ENCODE peak calls at places on chromosomes 16 and 17, in eight cellular contexts. E, Z, F, N, A, M, O and C are unnamed samples.
A peak's percentile ranks its signal among the peaks of the same experiment; 100 is the strongest.

GRCh38 chr17:60231234-60231633 is 81.5 kb downstream of the CA4 start:
- DNase-seq in E (no peak), Z (no peak), F (no peak), N (no peak), A (peak; percentile 44), M (no peak), O (peak; percentile 39), C (no peak)

GRCh38 chr17:6936370-6937028 is 59.4 kb upstream of the ALOX12 start:
- DNase-seq in E (no peak), Z (peak; percentile 50), F (peak; percentile 37), N (peak; percentile 5), A (no peak), M (no peak), O (peak; percentile 6), C (no peak)

GRCh38 chr17:61338874-61339478 is 60.7 kb upstream of the TBX2 start:
- DNase-seq in E (no peak), Z (no peak), F (no peak), N (no peak), A (no peak), M (no peak), O (no peak), C (no peak)

GRCh38 chr16:16086653-16087446 is 136.4 kb downstream of the ABCC6 start:
- DNase-seq in E (no peak), Z (no peak), F (no peak), N (no peak), A (no peak), M (peak; percentile 46), O (no peak), C (no peak)

GRCh38 chr17:57290955-57291354 is 34.6 kb downstream of the MSI2 start:
- DNase-seq in E (no peak), Z (no peak), F (no peak), N (no peak), A (no peak), M (no peak), O (no peak), C (no peak)

GRCh38 chr16:78748471-78748929 is 649.0 kb downstream of the WWOX start:
- DNase-seq in E (no peak), Z (no peak), F (no peak), N (no peak), A (no peak), M (peak; percentile 69), O (no peak), C (no peak)

GRCh38 chr17:63702223-63702577 is 2.3 kb upstream of the LIMD2 start:
- DNase-seq in E (no peak), Z (peak; percentile 56), F (no peak), N (no peak), A (no peak), M (no peak), O (no peak), C (no peak)

GRCh38 chr17:41523787-41524186 is 4.3 kb downstream of the KRT19 start:
- DNase-seq in E (no peak), Z (peak; percentile 38), F (peak; percentile 14), N (no peak), A (no peak), M (no peak), O (no peak), C (no peak)

GRCh38 chr17:78665952-78666920 is 89.0 kb upstream of the DNAH17 start:
- DNase-seq in E (no peak), Z (no peak), F (peak; percentile 57), N (no peak), A (no peak), M (no peak), O (no peak), C (no peak)

GRCh38 chr16:55471448-55472097 is 7.4 kb upstream of the MMP2 start:
- DNase-seq in E (no peak), Z (no peak), F (no peak), N (no peak), A (peak; percentile 55), M (no peak), O (peak; percentile 92), C (no peak)

GRCh38 chr16:35319536-35320192 is 1860.3 kb downstream of the TP53TG3F start:
- DNase-seq in E (no peak), Z (no peak), F (no peak), N (no peak), A (no peak), M (no peak), O (no peak), C (no peak)

DNA sequence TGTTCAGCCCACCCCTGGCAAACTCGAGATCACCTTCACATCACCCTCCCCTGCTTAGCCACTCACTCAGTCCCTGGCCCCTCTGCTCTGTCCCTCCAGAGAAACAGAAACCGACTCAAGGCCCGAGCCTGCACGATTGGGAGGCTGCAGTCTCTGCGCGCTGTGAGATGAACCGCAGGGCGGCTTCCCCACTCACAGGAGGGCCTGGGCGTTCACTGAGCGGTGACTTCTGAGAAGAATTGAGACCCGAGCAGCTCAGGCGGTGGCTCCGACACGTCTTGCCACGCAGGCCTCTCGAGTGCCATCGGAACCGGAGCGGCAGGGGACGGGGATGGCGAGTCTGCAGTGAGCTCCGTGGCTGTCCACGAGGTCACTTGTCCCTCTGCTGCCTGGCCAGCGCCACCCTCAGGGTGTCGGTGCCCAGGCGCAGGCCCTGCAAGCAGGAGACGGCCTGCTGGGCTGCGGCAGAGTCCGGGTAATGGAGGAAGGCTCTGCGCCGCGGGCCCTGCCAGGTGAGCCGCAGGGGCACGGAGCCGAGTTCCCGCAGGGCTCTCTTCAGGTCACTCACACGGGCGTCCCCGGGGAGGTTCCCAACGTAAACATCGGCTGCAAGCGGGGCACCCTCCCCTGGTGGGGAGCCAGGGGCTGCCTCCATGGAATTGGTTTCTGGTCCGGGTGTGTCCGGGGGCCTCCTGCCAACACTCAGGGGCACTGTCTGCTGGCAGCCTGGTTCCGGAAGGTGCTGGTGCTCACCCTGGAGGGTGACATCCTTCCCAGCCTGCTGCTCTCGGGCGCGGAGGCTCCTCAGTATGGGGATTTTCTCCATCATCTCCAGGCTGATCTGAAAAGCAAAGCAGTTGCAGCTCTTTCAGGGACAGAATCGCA is 21.6 kb downstream of the FOXF1 start:
- DNase-seq in E (no peak), Z (no peak), F (no peak), N (no peak), A (no peak), M (no peak), O (no peak), C (no peak)
- TF ChIP-seq POLR2A in E (no peak), Z (no peak), F (no peak), N (no peak), A (no peak), M (no peak), O (no peak), C (no peak)

DNA sequence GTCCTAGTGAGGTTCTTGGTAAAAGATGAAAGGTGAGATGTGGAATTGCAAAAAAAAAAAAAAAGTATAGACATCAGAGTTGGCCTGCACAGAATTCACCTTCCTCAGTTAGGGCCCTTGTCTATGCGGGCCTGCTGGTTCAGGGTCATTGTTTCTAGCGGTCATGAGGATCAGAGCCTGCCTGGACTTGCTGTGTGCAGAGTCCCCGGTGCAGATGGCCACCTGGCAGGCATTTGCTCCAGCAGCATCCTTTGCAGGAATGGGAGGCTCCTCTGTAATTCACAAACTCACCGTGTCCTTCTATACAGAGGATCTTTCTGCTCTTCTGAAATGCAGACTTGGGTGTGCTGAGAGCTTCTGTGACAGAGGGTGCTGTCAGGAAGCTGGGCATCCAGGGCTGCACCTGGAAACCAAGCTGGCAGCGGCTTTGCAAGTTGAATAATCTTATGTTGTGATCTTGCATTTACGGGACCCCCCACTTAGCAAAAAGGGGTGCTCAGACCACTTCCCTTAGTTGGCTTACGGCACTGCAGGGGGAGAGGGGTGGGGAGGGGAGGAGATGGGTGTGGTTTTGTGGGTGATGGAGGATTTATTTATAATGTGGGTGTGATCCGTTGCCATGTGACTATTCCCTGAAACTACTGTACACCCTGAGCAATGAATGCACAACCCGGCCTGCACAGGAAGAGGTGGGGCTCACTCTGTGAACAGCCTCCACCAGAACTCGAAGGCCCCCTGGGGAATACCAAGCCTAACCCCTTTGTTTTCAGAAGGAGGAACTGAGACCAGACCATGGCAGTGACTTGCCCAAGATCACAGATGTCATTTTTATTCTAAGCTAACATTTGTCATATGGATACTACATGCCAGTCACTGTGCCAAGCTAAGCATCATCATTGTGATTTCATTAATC is 178.2 kb downstream of the PRKCB start:
- DNase-seq in E (no peak), Z (peak; percentile 65), F (no peak), N (no peak), A (peak; percentile 10), M (no peak), O (no peak), C (no peak)
- TF ChIP-seq POLR2A in E (no peak), Z (no peak), F (no peak), N (no peak), A (no peak), M (no peak), O (no peak), C (no peak)

GRCh38 chr17:39209317-39210092 is 9.4 kb downstream of the RPL19 start:
- DNase-seq in E (peak; percentile 89), Z (peak; percentile 70), F (peak; percentile 78), N (peak; percentile 88), A (no peak), M (peak; percentile 94), O (peak; percentile 69), C (no peak)
- TF ChIP-seq POLR2A in E (no peak), Z (no peak), F (no peak), N (peak; percentile 68), A (no peak), M (peak; percentile 67), O (peak; percentile 22), C (peak; percentile 54)

DNA sequence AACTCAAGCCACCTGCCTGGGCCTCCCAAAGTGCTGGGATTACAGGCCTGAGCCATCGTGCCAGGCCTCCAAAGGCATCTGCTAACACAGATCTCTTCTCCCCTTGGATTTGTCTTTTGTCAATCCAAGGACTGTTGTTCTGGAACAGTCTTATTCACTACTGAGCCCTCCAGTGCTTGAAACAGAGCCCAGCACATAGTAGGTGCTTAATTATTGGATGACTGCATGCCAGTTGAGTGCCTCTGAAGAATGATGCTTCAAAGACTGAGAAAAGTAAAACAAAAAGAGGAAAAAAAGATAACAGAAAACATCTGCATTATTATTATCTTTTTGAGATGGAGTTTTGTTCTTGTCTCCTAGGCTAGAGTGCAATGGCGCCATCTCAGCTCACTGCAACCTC is 1.7 kb upstream of the CRISPLD2 start:
- DNase-seq in E (no peak), Z (no peak), F (no peak), N (no peak), A (no peak), M (no peak), O (no peak), C (no peak)
- TF ChIP-seq POLR2A in E (no peak), Z (no peak), F (no peak), N (no peak), A (no peak), M (no peak), O (no peak), C (no peak)

GRCh38 chr16:22205577-22206012 is 483 bp upstream of the EEF2K start:
- DNase-seq in E (no peak), Z (no peak), F (no peak), N (no peak), A (no peak), M (no peak), O (no peak), C (no peak)
- TF ChIP-seq POLR2A in E (no peak), Z (no peak), F (no peak), N (no peak), A (no peak), M (no peak), O (no peak), C (no peak)

GRCh38 chr17:17591408-17592265 is at the start of gene PEMT:
- DNase-seq in E (peak; percentile 97), Z (peak; percentile 96), F (peak; percentile 98), N (peak; percentile 97), A (peak; percentile 100), M (peak; percentile 98), O (peak; percentile 99), C (peak; percentile 99)
- TF ChIP-seq POLR2A in E (no peak), Z (peak; percentile 69), F (no peak), N (peak; percentile 66), A (peak; percentile 78), M (peak; percentile 43), O (peak; percentile 66), C (peak; percentile 90)